ENCODE peak calls at places on chromosomes 12 and 14, in eight cellular contexts. Q, N, T, L, X, H, G and P are unnamed samples.
A peak's percentile ranks its signal among the peaks of the same experiment; 100 is the strongest.

GRCh38 chr12:22624573-22624907 is 431 bp upstream of the ETNK1 start:
- DNase-seq in Q (no peak), N (no peak), T (no peak), L (no peak), X (no peak), H (no peak), G (no peak), P (no peak)

GRCh38 chr12:30996255-30996654 is 69.7 kb downstream of the TSPAN11 start:
- DNase-seq in Q (no peak), N (no peak), T (no peak), L (no peak), X (no peak), H (no peak), G (no peak), P (no peak)

GRCh38 chr14:53615254-53615653 is 341.4 kb downstream of the BMP4 start:
- DNase-seq in Q (no peak), N (no peak), T (no peak), L (no peak), X (no peak), H (no peak), G (peak; percentile 80), P (no peak)

GRCh38 chr12:80936353-80936641 is 1.4 kb downstream of the LIN7A start:
- DNase-seq in Q (no peak), N (no peak), T (no peak), L (peak; percentile 74), X (no peak), H (no peak), G (no peak), P (no peak)

GRCh38 chr12:71085575-71085974 is 72.2 kb downstream of the TSPAN8 start:
- DNase-seq in Q (no peak), N (no peak), T (no peak), L (no peak), X (no peak), H (no peak), G (no peak), P (no peak)

GRCh38 chr12:69570000-69570516 is 15.2 kb upstream of the CCT2 start:
- DNase-seq in Q (no peak), N (no peak), T (peak; percentile 54), L (no peak), X (peak; percentile 79), H (no peak), G (no peak), P (no peak)

GRCh38 chr12:94707892-94708291 is 57.5 kb upstream of the TMCC3 start:
- DNase-seq in Q (no peak), N (no peak), T (no peak), L (no peak), X (no peak), H (no peak), G (no peak), P (no peak)

GRCh38 chr12:124529595-124530276 is 37.7 kb downstream of the NCOR2 start:
- DNase-seq in Q (no peak), N (no peak), T (no peak), L (no peak), X (no peak), H (no peak), G (no peak), P (no peak)

GRCh38 chr12:72093930-72094329 is 155.3 kb downstream of the TPH2 start:
- DNase-seq in Q (no peak), N (no peak), T (no peak), L (no peak), X (no peak), H (no peak), G (no peak), P (no peak)

GRCh38 chr12:52454411-52455201 is 2.7 kb upstream of the KRT6B start:
- DNase-seq in Q (no peak), N (no peak), T (peak; percentile 28), L (peak; percentile 41), X (no peak), H (no peak), G (no peak), P (peak; percentile 70)

GRCh38 chr14:104685216-104685997 is 4.0 kb upstream of the INF2 start:
- DNase-seq in Q (no peak), N (no peak), T (no peak), L (no peak), X (peak; percentile 65), H (no peak), G (peak; percentile 68), P (no peak)

GRCh38 chr12:51820721-51821422 is 27.6 kb downstream of the FIGNL2 start:
- DNase-seq in Q (peak; percentile 28), N (no peak), T (no peak), L (peak; percentile 84), X (peak; percentile 86), H (no peak), G (no peak), P (no peak)

GRCh38 chr12:114679942-114680341 is 4.0 kb downstream of the TBX3 start:
- DNase-seq in Q (no peak), N (no peak), T (no peak), L (no peak), X (no peak), H (no peak), G (no peak), P (no peak)

DNA sequence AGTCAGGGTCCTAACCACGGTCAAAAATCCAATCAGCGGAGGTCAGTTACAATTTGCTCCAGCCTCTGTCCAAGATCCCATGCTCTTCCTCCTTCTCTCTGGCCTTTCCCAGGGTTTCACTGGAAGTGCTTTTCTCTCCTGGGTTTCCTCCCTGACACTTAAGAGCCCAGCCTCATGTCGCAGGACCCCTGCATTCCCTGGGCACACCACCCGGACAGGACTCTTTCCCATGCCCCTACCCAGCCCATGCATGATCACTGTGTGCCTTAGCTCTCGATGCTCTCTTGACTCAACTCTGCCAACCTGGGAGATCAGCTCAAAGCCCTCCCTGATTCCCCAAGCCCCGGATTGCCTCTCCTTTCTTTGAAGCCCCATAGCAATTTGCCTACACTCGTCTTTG is 15.5 kb upstream of the TAC3 start:
- DNase-seq in Q (no peak), N (no peak), T (no peak), L (no peak), X (no peak), H (no peak), G (no peak), P (no peak)
- H3K27ac ChIP-seq in Q (no peak overlapping the region), N (no peak overlapping the region), T (no peak overlapping the region), L (no peak overlapping the region), X (peak overlapping the region; percentile 37), H (peak overlapping the region; percentile 25), G (no peak overlapping the region), P (no peak overlapping the region)

GRCh38 chr12:6921539-6921938 is 6.2 kb upstream of the ATN1 start:
- DNase-seq in Q (no peak), N (no peak), T (no peak), L (no peak), X (no peak), H (no peak), G (no peak), P (no peak)

GRCh38 chr12:6921996-6922935 is 5.5 kb upstream of the ATN1 start:
- DNase-seq in Q (no peak), N (no peak), T (no peak), L (no peak), X (no peak), H (no peak), G (no peak), P (no peak)

GRCh38 chr12:6916426-6917200 is 2.2 kb downstream of the ENO2 start:
- DNase-seq in Q (no peak), N (no peak), T (no peak), L (no peak), X (no peak), H (no peak), G (no peak), P (no peak)

GRCh38 chr12:6917491-6918231 is 3.3 kb downstream of the ENO2 start:
- DNase-seq in Q (no peak), N (no peak), T (no peak), L (peak; percentile 14), X (no peak), H (no peak), G (no peak), P (no peak)

GRCh38 chr12:6919588-6919987 is 5.2 kb downstream of the ENO2 start:
- DNase-seq in Q (no peak), N (no peak), T (no peak), L (no peak), X (no peak), H (no peak), G (no peak), P (no peak)
- TF ChIP-seq CTCF in Q (no peak), N (no peak), T (peak; percentile 12), L (peak; percentile 15), X (no peak), H (peak; percentile 11), G (no peak), P (no peak)

DNA sequence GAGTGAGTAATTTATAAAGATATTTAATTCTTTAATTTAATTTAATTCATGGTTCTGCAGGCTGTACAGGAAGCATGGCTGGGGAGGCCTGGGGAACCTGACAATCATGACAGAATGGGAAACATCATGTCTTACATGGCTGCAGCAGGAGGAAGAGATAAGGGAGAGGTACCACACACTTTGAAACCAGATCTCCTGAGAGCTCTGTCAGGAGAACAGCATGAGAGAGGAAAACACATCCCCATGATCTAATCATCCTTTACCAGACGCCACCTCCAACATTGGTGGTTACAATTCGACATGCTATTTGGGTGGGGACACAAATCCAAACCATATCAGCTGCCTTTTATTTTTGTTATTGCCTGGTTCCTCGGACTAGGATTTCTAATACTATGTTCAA is 928.6 kb downstream of the TMEM121 start:
- DNase-seq in Q (no peak), N (peak; percentile 15), T (no peak), L (no peak), X (no peak), H (no peak), G (no peak), P (no peak)
- TF ChIP-seq REST in Q (no peak), N (no peak), T (no peak), L (no peak), X (no peak), H (no peak), G (no peak), P (no peak)

GRCh38 chr14:63205281-63205575 is 985 bp downstream of the RHOJ start:
- DNase-seq in Q (no peak), N (no peak), T (no peak), L (no peak), X (no peak), H (no peak), G (no peak), P (no peak)
- H3K27ac ChIP-seq in Q (no peak overlapping the region), N (no peak overlapping the region), T (no peak overlapping the region), L (no peak overlapping the region), X (no peak overlapping the region), H (no peak overlapping the region), G (no peak overlapping the region), P (no peak overlapping the region)

GRCh38 chr14:51157012-51157411 is 62.1 kb upstream of the TRIM9 start:
- DNase-seq in Q (no peak), N (no peak), T (peak; percentile 16), L (peak; percentile 62), X (peak; percentile 30), H (no peak), G (peak; percentile 10), P (peak; percentile 1)
- TF ChIP-seq CTCF in Q (peak; percentile 25), N (peak; percentile 45), T (peak; percentile 63), L (peak; percentile 63), X (peak; percentile 42), H (peak; percentile 57), G (peak; percentile 15), P (peak; percentile 37)